ENCODE peak calls at places on chromosome 16, in nine cellular contexts. One of them, this sample, is unnamed.

GRCh38 chr16:19513377-19514053 is 8.4 kb downstream of the GDE1 start:
- DNase-seq in amniotic stem cell: no peak
- DNase-seq in AG09319: no peak
- DNase-seq in amniotic epithelial cell: peak; percentile 69
- DNase-seq in dorsolateral prefrontal cortex: no peak
- DNase-seq in RWPE1: no peak
- DNase-seq in NCI-H460: no peak
- DNase-seq in OCI-M1: peak; percentile 85
- DNase-seq in small intestine: peak; percentile 92
- DNase-seq in this sample: no peak

GRCh38 chr16:49439050-49439449 is 65.4 kb downstream of the C16orf78 start:
- DNase-seq in amniotic stem cell: no peak
- DNase-seq in AG09319: no peak
- DNase-seq in amniotic epithelial cell: no peak
- DNase-seq in dorsolateral prefrontal cortex: no peak
- DNase-seq in RWPE1: no peak
- DNase-seq in NCI-H460: no peak
- DNase-seq in OCI-M1: no peak
- DNase-seq in small intestine: no peak
- DNase-seq in this sample: no peak

GRCh38 chr16:46629331-46629843 is 8.2 kb upstream of the SHCBP1 start:
- DNase-seq in amniotic stem cell: peak; percentile 42
- DNase-seq in AG09319: peak; percentile 41
- DNase-seq in amniotic epithelial cell: peak; percentile 37
- DNase-seq in dorsolateral prefrontal cortex: no peak
- DNase-seq in RWPE1: peak; percentile 40
- DNase-seq in NCI-H460: peak; percentile 30
- DNase-seq in OCI-M1: peak; percentile 63
- DNase-seq in small intestine: peak; percentile 9
- DNase-seq in this sample: peak; percentile 38

GRCh38 chr16:10791048-10791447 is 27.5 kb downstream of the TVP23A start:
- DNase-seq in amniotic stem cell: no peak
- DNase-seq in AG09319: no peak
- DNase-seq in amniotic epithelial cell: no peak
- DNase-seq in dorsolateral prefrontal cortex: no peak
- DNase-seq in RWPE1: no peak
- DNase-seq in NCI-H460: no peak
- DNase-seq in OCI-M1: no peak
- DNase-seq in small intestine: no peak
- DNase-seq in this sample: no peak

GRCh38 chr16:53766304-53767016 is 62.5 kb downstream of the FTO start:
- DNase-seq in amniotic stem cell: no peak
- DNase-seq in AG09319: no peak
- DNase-seq in amniotic epithelial cell: peak; percentile 60
- DNase-seq in dorsolateral prefrontal cortex: no peak
- DNase-seq in RWPE1: no peak
- DNase-seq in NCI-H460: no peak
- DNase-seq in OCI-M1: no peak
- DNase-seq in small intestine: no peak
- DNase-seq in this sample: peak; percentile 76

GRCh38 chr16:83187404-83187803 is 560.6 kb downstream of the CDH13 start:
- DNase-seq in amniotic stem cell: peak; percentile 66
- DNase-seq in AG09319: peak; percentile 10
- DNase-seq in amniotic epithelial cell: peak; percentile 18
- DNase-seq in dorsolateral prefrontal cortex: no peak
- DNase-seq in RWPE1: peak; percentile 57
- DNase-seq in NCI-H460: no peak
- DNase-seq in OCI-M1: no peak
- DNase-seq in small intestine: no peak
- DNase-seq in this sample: peak; percentile 30

GRCh38 chr16:46947900-46948547 is 25.4 kb downstream of the DNAJA2 start:
- DNase-seq in amniotic stem cell: no peak
- DNase-seq in AG09319: no peak
- DNase-seq in amniotic epithelial cell: peak; percentile 34
- DNase-seq in dorsolateral prefrontal cortex: no peak
- DNase-seq in RWPE1: peak; percentile 52
- DNase-seq in NCI-H460: peak; percentile 33
- DNase-seq in OCI-M1: peak; percentile 71
- DNase-seq in small intestine: peak; percentile 25
- DNase-seq in this sample: peak; percentile 57

GRCh38 chr16:11329080-11329491 is 16.2 kb upstream of the RMI2 start:
- DNase-seq in amniotic stem cell: no peak
- DNase-seq in AG09319: no peak
- DNase-seq in amniotic epithelial cell: peak; percentile 48
- DNase-seq in dorsolateral prefrontal cortex: no peak
- DNase-seq in RWPE1: no peak
- DNase-seq in NCI-H460: no peak
- DNase-seq in OCI-M1: no peak
- DNase-seq in small intestine: no peak
- DNase-seq in this sample: no peak

GRCh38 chr16:4801962-4802658 is at the start of gene ROGDI:
- DNase-seq in amniotic stem cell: no peak
- DNase-seq in AG09319: no peak
- DNase-seq in amniotic epithelial cell: peak; percentile 27
- DNase-seq in dorsolateral prefrontal cortex: peak; percentile 81
- DNase-seq in RWPE1: peak; percentile 88
- DNase-seq in NCI-H460: peak; percentile 30
- DNase-seq in OCI-M1: peak; percentile 74
- DNase-seq in small intestine: peak; percentile 95
- DNase-seq in this sample: peak; percentile 57

GRCh38 chr16:11503566-11503965 is 83.2 kb downstream of the LITAF start:
- DNase-seq in amniotic stem cell: no peak
- DNase-seq in AG09319: no peak
- DNase-seq in amniotic epithelial cell: no peak
- DNase-seq in dorsolateral prefrontal cortex: no peak
- DNase-seq in RWPE1: no peak
- DNase-seq in NCI-H460: no peak
- DNase-seq in OCI-M1: no peak
- DNase-seq in small intestine: no peak
- DNase-seq in this sample: no peak

GRCh38 chr16:55146939-55147338 is 177.1 kb upstream of the IRX6 start:
- DNase-seq in amniotic stem cell: no peak
- DNase-seq in AG09319: no peak
- DNase-seq in amniotic epithelial cell: no peak
- DNase-seq in dorsolateral prefrontal cortex: no peak
- DNase-seq in RWPE1: no peak
- DNase-seq in NCI-H460: no peak
- DNase-seq in OCI-M1: no peak
- DNase-seq in small intestine: no peak
- DNase-seq in this sample: no peak

GRCh38 chr16:11205754-11206459 is 50.1 kb downstream of the SOCS1 start:
- DNase-seq in amniotic stem cell: no peak
- DNase-seq in AG09319: no peak
- DNase-seq in amniotic epithelial cell: no peak
- DNase-seq in dorsolateral prefrontal cortex: no peak
- DNase-seq in RWPE1: no peak
- DNase-seq in NCI-H460: no peak
- DNase-seq in OCI-M1: no peak
- DNase-seq in small intestine: peak; percentile 46
- DNase-seq in this sample: no peak

GRCh38 chr16:83554096-83554495 is 253.7 kb upstream of the HSBP1 start:
- DNase-seq in amniotic stem cell: no peak
- DNase-seq in AG09319: no peak
- DNase-seq in amniotic epithelial cell: no peak
- DNase-seq in dorsolateral prefrontal cortex: no peak
- DNase-seq in RWPE1: no peak
- DNase-seq in NCI-H460: no peak
- DNase-seq in OCI-M1: no peak
- DNase-seq in small intestine: no peak
- DNase-seq in this sample: no peak

GRCh38 chr16:85699628-85700027 is 10.9 kb upstream of the GINS2 start:
- DNase-seq in amniotic stem cell: no peak
- DNase-seq in AG09319: no peak
- DNase-seq in amniotic epithelial cell: peak; percentile 85
- DNase-seq in dorsolateral prefrontal cortex: peak; percentile 73
- DNase-seq in RWPE1: peak; percentile 44
- DNase-seq in NCI-H460: no peak
- DNase-seq in OCI-M1: peak; percentile 52
- DNase-seq in small intestine: no peak
- DNase-seq in this sample: peak; percentile 33